ENCODE peak calls at places on chromosomes 3 and 15, in nine cellular contexts. One of them, this sample, is unnamed.
A peak's percentile ranks its signal among the peaks of the same experiment; 100 is the strongest.

GRCh38 chr15:89243046-89243690 is 611 bp upstream of the FANCI start:
- DNase-seq in heart left ventricle: no peak
- DNase-seq in sigmoid colon: peak; percentile 75
- DNase-seq in tibial nerve: peak; percentile 56
- DNase-seq in transverse colon: peak; percentile 19
- DNase-seq in ovary: peak; percentile 9
- DNase-seq in HCT116: no peak
- DNase-seq in Peyer's patch: no peak
- DNase-seq in body of pancreas: no peak
- DNase-seq in this sample: no peak

GRCh38 chr15:78830514-78831228 is 19.4 kb upstream of the ADAMTS7 start:
- DNase-seq in heart left ventricle: peak; percentile 22
- DNase-seq in sigmoid colon: no peak
- DNase-seq in tibial nerve: no peak
- DNase-seq in transverse colon: no peak
- DNase-seq in ovary: no peak
- DNase-seq in HCT116: no peak
- DNase-seq in Peyer's patch: no peak
- DNase-seq in body of pancreas: no peak
- DNase-seq in this sample: no peak

GRCh38 chr3:36124118-36124796 is 256.0 kb upstream of the STAC start:
- DNase-seq in heart left ventricle: no peak
- DNase-seq in sigmoid colon: no peak
- DNase-seq in tibial nerve: no peak
- DNase-seq in transverse colon: no peak
- DNase-seq in ovary: no peak
- DNase-seq in HCT116: peak; percentile 4
- DNase-seq in Peyer's patch: no peak
- DNase-seq in body of pancreas: no peak
- DNase-seq in this sample: peak; percentile 48

GRCh38 chr3:25885544-25885943 is 95.7 kb downstream of the OXSM start:
- DNase-seq in heart left ventricle: no peak
- DNase-seq in sigmoid colon: no peak
- DNase-seq in tibial nerve: no peak
- DNase-seq in transverse colon: no peak
- DNase-seq in ovary: no peak
- DNase-seq in HCT116: no peak
- DNase-seq in Peyer's patch: no peak
- DNase-seq in body of pancreas: no peak
- DNase-seq in this sample: no peak

GRCh38 chr15:82950746-82951370 is 1.7 kb downstream of the HOMER2 start:
- DNase-seq in heart left ventricle: no peak
- DNase-seq in sigmoid colon: no peak
- DNase-seq in tibial nerve: no peak
- DNase-seq in transverse colon: no peak
- DNase-seq in ovary: no peak
- DNase-seq in HCT116: no peak
- DNase-seq in Peyer's patch: no peak
- DNase-seq in body of pancreas: no peak
- DNase-seq in this sample: no peak

GRCh38 chr3:88151358-88151757 is 1.6 kb downstream of the C3orf38 start:
- DNase-seq in heart left ventricle: no peak
- DNase-seq in sigmoid colon: no peak
- DNase-seq in tibial nerve: no peak
- DNase-seq in transverse colon: no peak
- DNase-seq in ovary: no peak
- DNase-seq in HCT116: no peak
- DNase-seq in Peyer's patch: no peak
- DNase-seq in body of pancreas: no peak
- DNase-seq in this sample: no peak

GRCh38 chr15:78640840-78641733 is at the start of gene CHRNB4:
- DNase-seq in heart left ventricle: no peak
- DNase-seq in sigmoid colon: no peak
- DNase-seq in tibial nerve: no peak
- DNase-seq in transverse colon: peak; percentile 42
- DNase-seq in ovary: no peak
- DNase-seq in HCT116: no peak
- DNase-seq in Peyer's patch: no peak
- DNase-seq in body of pancreas: no peak
- DNase-seq in this sample: no peak

GRCh38 chr3:194541483-194541882 is 54.7 kb upstream of the ATP13A3 start:
- DNase-seq in heart left ventricle: no peak
- DNase-seq in sigmoid colon: no peak
- DNase-seq in tibial nerve: no peak
- DNase-seq in transverse colon: no peak
- DNase-seq in ovary: no peak
- DNase-seq in HCT116: no peak
- DNase-seq in Peyer's patch: no peak
- DNase-seq in body of pancreas: no peak
- DNase-seq in this sample: no peak

GRCh38 chr3:123151251-123151705 is 50.5 kb upstream of the SEC22A start:
- DNase-seq in heart left ventricle: no peak
- DNase-seq in sigmoid colon: no peak
- DNase-seq in tibial nerve: no peak
- DNase-seq in transverse colon: no peak
- DNase-seq in ovary: no peak
- DNase-seq in HCT116: no peak
- DNase-seq in Peyer's patch: no peak
- DNase-seq in body of pancreas: no peak
- DNase-seq in this sample: no peak

GRCh38 chr3:30161370-30161769 is 445.0 kb upstream of the TGFBR2 start:
- DNase-seq in heart left ventricle: peak; percentile 31
- DNase-seq in sigmoid colon: peak; percentile 66
- DNase-seq in tibial nerve: peak; percentile 29
- DNase-seq in transverse colon: no peak
- DNase-seq in ovary: no peak
- DNase-seq in HCT116: no peak
- DNase-seq in Peyer's patch: no peak
- DNase-seq in body of pancreas: peak; percentile 21
- DNase-seq in this sample: no peak

GRCh38 chr3:22450785-22451400 is 699.9 kb upstream of the ZNF385D start:
- DNase-seq in heart left ventricle: no peak
- DNase-seq in sigmoid colon: no peak
- DNase-seq in tibial nerve: peak; percentile 18
- DNase-seq in transverse colon: no peak
- DNase-seq in ovary: no peak
- DNase-seq in HCT116: no peak
- DNase-seq in Peyer's patch: no peak
- DNase-seq in body of pancreas: no peak
- DNase-seq in this sample: no peak

GRCh38 chr3:65979152-65979551 is 59.6 kb downstream of the MAGI1 start:
- DNase-seq in heart left ventricle: no peak
- DNase-seq in sigmoid colon: no peak
- DNase-seq in tibial nerve: peak; percentile 48
- DNase-seq in transverse colon: no peak
- DNase-seq in ovary: no peak
- DNase-seq in HCT116: no peak
- DNase-seq in Peyer's patch: no peak
- DNase-seq in body of pancreas: peak; percentile 17
- DNase-seq in this sample: no peak

GRCh38 chr3:99536555-99537314 is 101.7 kb upstream of the COL8A1 start:
- DNase-seq in heart left ventricle: no peak
- DNase-seq in sigmoid colon: no peak
- DNase-seq in tibial nerve: no peak
- DNase-seq in transverse colon: no peak
- DNase-seq in ovary: no peak
- DNase-seq in HCT116: no peak
- DNase-seq in Peyer's patch: no peak
- DNase-seq in body of pancreas: no peak
- DNase-seq in this sample: no peak

GRCh38 chr15:79130535-79131130 is 40.1 kb upstream of the RASGRF1 start:
- DNase-seq in heart left ventricle: no peak
- DNase-seq in sigmoid colon: no peak
- DNase-seq in tibial nerve: no peak
- DNase-seq in transverse colon: no peak
- DNase-seq in ovary: no peak
- DNase-seq in HCT116: no peak
- DNase-seq in Peyer's patch: no peak
- DNase-seq in body of pancreas: no peak
- DNase-seq in this sample: no peak

DNA sequence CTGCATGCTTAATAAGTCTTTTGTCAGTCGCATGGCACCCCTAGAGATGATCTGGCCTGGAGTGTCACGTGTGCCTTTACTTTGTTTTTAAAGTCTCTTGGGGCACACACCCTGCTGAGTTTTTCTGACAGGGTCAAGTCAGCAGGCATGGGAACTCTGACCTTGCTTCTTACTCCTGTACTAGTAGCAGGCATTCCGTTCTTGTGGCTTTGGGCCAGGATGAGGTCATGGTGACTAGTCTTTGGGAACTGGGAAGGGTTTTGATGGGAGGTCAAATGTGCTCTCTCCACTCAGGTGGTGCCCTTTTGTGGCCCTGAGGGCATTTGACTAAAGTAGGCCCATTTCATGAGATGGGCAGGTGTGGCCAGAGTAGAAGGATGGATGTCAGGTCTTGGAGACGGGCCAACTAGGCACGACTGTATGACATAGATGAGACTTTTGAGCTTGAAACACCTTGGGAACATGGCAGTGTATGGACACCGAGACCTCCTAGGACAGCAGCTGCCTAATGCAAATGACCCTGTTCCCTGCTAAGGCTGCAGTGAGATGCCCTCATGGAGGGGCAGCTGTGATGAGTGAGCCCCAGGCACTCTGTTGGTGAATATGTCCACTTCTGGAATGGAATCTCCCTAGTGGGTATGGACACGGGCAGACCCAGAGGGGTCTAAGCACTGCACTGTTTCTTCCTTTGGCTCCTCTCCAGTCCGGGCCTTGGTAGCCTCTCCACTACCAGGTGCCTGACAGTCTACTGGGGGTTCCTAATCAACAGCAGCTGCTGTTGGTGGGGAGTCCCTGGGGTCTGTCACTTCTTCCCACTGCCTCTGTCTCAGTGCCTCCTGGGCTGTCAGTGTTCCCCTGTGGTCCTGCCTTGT is 16.4 kb downstream of the SRPRB start:
- DNase-seq in heart left ventricle: peak; percentile 71
- DNase-seq in sigmoid colon: no peak
- DNase-seq in tibial nerve: peak; percentile 60
- DNase-seq in transverse colon: peak; percentile 58
- DNase-seq in ovary: no peak
- DNase-seq in HCT116: peak; percentile 55
- DNase-seq in Peyer's patch: peak; percentile 76
- DNase-seq in body of pancreas: peak; percentile 82
- DNase-seq in this sample: peak; percentile 73
- TF ChIP-seq POLR2A in heart left ventricle: no peak
- TF ChIP-seq POLR2A in sigmoid colon: no peak
- TF ChIP-seq POLR2A in tibial nerve: no peak
- TF ChIP-seq POLR2A in transverse colon: no peak
- TF ChIP-seq POLR2A in ovary: no peak
- TF ChIP-seq POLR2A in HCT116: no peak
- TF ChIP-seq POLR2A in Peyer's patch: no peak
- TF ChIP-seq POLR2A in body of pancreas: no peak
- TF ChIP-seq POLR2A in this sample: no peak

GRCh38 chr15:23538657-23539056 is 26.8 kb upstream of the MKRN3 start:
- DNase-seq in heart left ventricle: no peak
- DNase-seq in sigmoid colon: no peak
- DNase-seq in tibial nerve: no peak
- DNase-seq in transverse colon: no peak
- DNase-seq in ovary: no peak
- DNase-seq in HCT116: no peak
- DNase-seq in Peyer's patch: no peak
- DNase-seq in body of pancreas: no peak
- DNase-seq in this sample: no peak

GRCh38 chr15:23539892-23540291 is 25.6 kb upstream of the MKRN3 start:
- DNase-seq in heart left ventricle: no peak
- DNase-seq in sigmoid colon: no peak
- DNase-seq in tibial nerve: no peak
- DNase-seq in transverse colon: no peak
- DNase-seq in ovary: no peak
- DNase-seq in HCT116: no peak
- DNase-seq in Peyer's patch: no peak
- DNase-seq in body of pancreas: no peak
- DNase-seq in this sample: no peak

GRCh38 chr15:23532019-23532418 is 33.5 kb upstream of the MKRN3 start:
- DNase-seq in heart left ventricle: no peak
- DNase-seq in sigmoid colon: no peak
- DNase-seq in tibial nerve: no peak
- DNase-seq in transverse colon: no peak
- DNase-seq in ovary: no peak
- DNase-seq in HCT116: no peak
- DNase-seq in Peyer's patch: no peak
- DNase-seq in body of pancreas: peak; percentile 75
- DNase-seq in this sample: no peak

GRCh38 chr15:23536659-23537058 is 28.8 kb upstream of the MKRN3 start:
- DNase-seq in heart left ventricle: no peak
- DNase-seq in sigmoid colon: no peak
- DNase-seq in tibial nerve: no peak
- DNase-seq in transverse colon: no peak
- DNase-seq in ovary: no peak
- DNase-seq in HCT116: no peak
- DNase-seq in Peyer's patch: no peak
- DNase-seq in body of pancreas: no peak
- DNase-seq in this sample: no peak
- H3K9me3 ChIP-seq in heart left ventricle: no peaks in the 10 kb centered on the region
- H3K9me3 ChIP-seq in sigmoid colon: no peaks in the 10 kb centered on the region
- H3K9me3 ChIP-seq in tibial nerve: no peaks in the 10 kb centered on the region
- H3K9me3 ChIP-seq in transverse colon: no peaks in the 10 kb centered on the region
- H3K9me3 ChIP-seq in ovary: no peaks in the 10 kb centered on the region
- H3K9me3 ChIP-seq in HCT116: no peaks in the 10 kb centered on the region
- H3K9me3 ChIP-seq in Peyer's patch: no peaks in the 10 kb centered on the region
- H3K9me3 ChIP-seq in body of pancreas: no peaks in the 10 kb centered on the region
- H3K9me3 ChIP-seq in this sample: no peaks in the 10 kb centered on the region

DNA sequence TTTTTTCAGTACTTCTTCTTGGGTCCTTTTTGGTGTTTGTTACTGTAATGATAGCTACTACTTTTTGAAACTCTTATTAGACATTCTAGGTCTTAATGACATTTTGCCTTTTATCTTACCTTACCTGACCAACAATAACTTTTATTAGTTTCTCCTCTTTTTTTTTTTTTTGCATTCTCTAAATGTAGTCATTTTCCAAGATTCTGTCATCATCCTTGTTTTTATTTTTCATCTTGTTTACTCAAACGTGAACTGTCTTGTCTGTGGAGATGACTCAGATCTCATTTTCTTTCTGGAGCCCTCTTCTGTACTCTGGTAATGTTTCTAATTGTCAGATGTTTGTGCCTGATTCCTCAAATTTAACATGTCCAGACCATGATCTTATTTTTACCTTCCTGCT is 2.9 kb downstream of the ABHD5 start:
- DNase-seq in heart left ventricle: no peak
- DNase-seq in sigmoid colon: no peak
- DNase-seq in tibial nerve: no peak
- DNase-seq in transverse colon: no peak
- DNase-seq in ovary: no peak
- DNase-seq in HCT116: no peak
- DNase-seq in Peyer's patch: no peak
- DNase-seq in body of pancreas: no peak
- DNase-seq in this sample: no peak
- TF ChIP-seq POLR2A in heart left ventricle: no peak
- TF ChIP-seq POLR2A in sigmoid colon: no peak
- TF ChIP-seq POLR2A in tibial nerve: no peak
- TF ChIP-seq POLR2A in transverse colon: no peak
- TF ChIP-seq POLR2A in ovary: no peak
- TF ChIP-seq POLR2A in HCT116: no peak
- TF ChIP-seq POLR2A in Peyer's patch: no peak
- TF ChIP-seq POLR2A in body of pancreas: no peak
- TF ChIP-seq POLR2A in this sample: no peak

GRCh38 chr3:118842147-118842863 is 192.3 kb downstream of the IGSF11 start:
- DNase-seq in heart left ventricle: no peak
- DNase-seq in sigmoid colon: no peak
- DNase-seq in tibial nerve: no peak
- DNase-seq in transverse colon: no peak
- DNase-seq in ovary: no peak
- DNase-seq in HCT116: peak; percentile 4
- DNase-seq in Peyer's patch: no peak
- DNase-seq in body of pancreas: no peak
- DNase-seq in this sample: no peak
- H3K9me3 ChIP-seq in heart left ventricle: peaks cover 43% of the 10 kb centered on the region
- H3K9me3 ChIP-seq in sigmoid colon: peaks cover 5% of the 10 kb centered on the region
- H3K9me3 ChIP-seq in tibial nerve: no peaks in the 10 kb centered on the region
- H3K9me3 ChIP-seq in transverse colon: peaks cover 26% of the 10 kb centered on the region
- H3K9me3 ChIP-seq in ovary: no peaks in the 10 kb centered on the region
- H3K9me3 ChIP-seq in HCT116: no peaks in the 10 kb centered on the region
- H3K9me3 ChIP-seq in Peyer's patch: peaks cover 9% of the 10 kb centered on the region
- H3K9me3 ChIP-seq in body of pancreas: peaks cover 33% of the 10 kb centered on the region
- H3K9me3 ChIP-seq in this sample: no peaks in the 10 kb centered on the region

This sample was measured in right lobe of liver.